ENCODE peak calls at places on chromosomes 4 and X, in five cellular contexts. One of them, this sample, is unnamed.

GRCh38 chr4:110518889-110519490 is 43.0 kb downstream of the ENPEP start:
- DNase-seq in cardiac muscle cell: peak
- DNase-seq in OCI-LY7: peak
- DNase-seq in transverse colon: peak
- DNase-seq in right lobe of liver: no peak
- DNase-seq in this sample: peak

GRCh38 chr4:89212666-89213381 is 94.8 kb downstream of the GPRIN3 start:
- DNase-seq in cardiac muscle cell: peak
- DNase-seq in right lobe of liver: no peak
- DNase-seq in transverse colon: no peak
- DNase-seq in OCI-LY7: no peak
- DNase-seq in this sample: no peak

GRCh38 chrX:25721564-25721963 is 416.6 kb upstream of the MAGEB18 start:
- DNase-seq in right lobe of liver: no peak
- DNase-seq in cardiac muscle cell: peak
- DNase-seq in OCI-LY7: peak
- DNase-seq in transverse colon: no peak
- DNase-seq in this sample: peak

GRCh38 chr4:187019896-187020295 is 296.2 kb upstream of the FAT1 start:
- DNase-seq in transverse colon: no peak
- DNase-seq in OCI-LY7: no peak
- DNase-seq in right lobe of liver: no peak
- DNase-seq in cardiac muscle cell: no peak
- DNase-seq in this sample: no peak

GRCh38 chr4:153398713-153399112 is 54.2 kb downstream of the MND1 start:
- DNase-seq in cardiac muscle cell: no peak
- DNase-seq in OCI-LY7: no peak
- DNase-seq in transverse colon: no peak
- DNase-seq in right lobe of liver: no peak
- DNase-seq in this sample: no peak

GRCh38 chr4:2243682-2244380 is 1.9 kb upstream of the HAUS3 start:
- DNase-seq in OCI-LY7: peak
- DNase-seq in transverse colon: peak
- DNase-seq in cardiac muscle cell: peak
- DNase-seq in right lobe of liver: no peak
- DNase-seq in this sample: peak

GRCh38 chr4:152850377-152850776 is 70.6 kb downstream of the ARFIP1 start:
- DNase-seq in right lobe of liver: no peak
- DNase-seq in transverse colon: no peak
- DNase-seq in OCI-LY7: peak
- DNase-seq in cardiac muscle cell: peak
- DNase-seq in this sample: peak

GRCh38 chrX:54357414-54358377 is at the start of gene WNK3:
- DNase-seq in cardiac muscle cell: peak
- DNase-seq in OCI-LY7: no peak
- DNase-seq in transverse colon: peak
- DNase-seq in right lobe of liver: peak
- DNase-seq in this sample: no peak

GRCh38 chr4:150366487-150366999 is 215.4 kb upstream of the MAB21L2 start:
- DNase-seq in cardiac muscle cell: no peak
- DNase-seq in transverse colon: no peak
- DNase-seq in OCI-LY7: no peak
- DNase-seq in right lobe of liver: no peak
- DNase-seq in this sample: peak

GRCh38 chrX:37752941-37753340 is 26.9 kb upstream of the CYBB start:
- DNase-seq in right lobe of liver: no peak
- DNase-seq in OCI-LY7: peak
- DNase-seq in cardiac muscle cell: no peak
- DNase-seq in transverse colon: no peak
- DNase-seq in this sample: no peak
- H3K4me3 ChIP-seq in right lobe of liver: no peak
- H3K4me3 ChIP-seq in OCI-LY7: peak
- H3K4me3 ChIP-seq in cardiac muscle cell: no peak
- H3K4me3 ChIP-seq in transverse colon: no peak
- H3K4me3 ChIP-seq in this sample: no peak

GRCh38 chr4:23332266-23332665 is 557.6 kb downstream of the PPARGC1A start:
- DNase-seq in cardiac muscle cell: no peak
- DNase-seq in right lobe of liver: no peak
- DNase-seq in transverse colon: no peak
- DNase-seq in OCI-LY7: no peak
- DNase-seq in this sample: no peak

GRCh38 chr4:23337292-23337691 is 552.6 kb downstream of the PPARGC1A start:
- DNase-seq in cardiac muscle cell: no peak
- DNase-seq in OCI-LY7: peak
- DNase-seq in right lobe of liver: no peak
- DNase-seq in transverse colon: no peak
- DNase-seq in this sample: peak

GRCh38 chr4:23333946-23334878 is 555.6 kb downstream of the PPARGC1A start:
- DNase-seq in OCI-LY7: peak
- DNase-seq in transverse colon: no peak
- DNase-seq in cardiac muscle cell: peak
- DNase-seq in right lobe of liver: no peak
- DNase-seq in this sample: peak

DNA sequence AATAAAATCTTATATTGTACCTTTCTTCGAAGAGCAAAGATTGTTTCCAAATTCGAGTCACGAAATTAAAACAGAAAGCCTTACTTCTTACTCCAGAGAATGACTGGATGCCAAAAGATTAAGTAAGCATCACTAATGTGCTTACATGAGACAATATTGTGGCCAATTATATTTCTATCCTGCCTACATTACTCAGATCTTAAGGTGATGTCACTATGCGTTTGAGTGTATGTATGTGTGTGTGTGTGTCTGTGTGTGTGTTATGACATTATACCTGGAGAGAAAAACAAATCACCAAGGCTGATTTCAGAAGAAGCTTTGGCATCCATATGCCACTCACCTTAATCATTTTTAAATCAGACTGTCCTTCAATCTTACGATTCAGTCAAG is 556.3 kb downstream of the PPARGC1A start:
- DNase-seq in transverse colon: no peak
- DNase-seq in cardiac muscle cell: peak
- DNase-seq in OCI-LY7: no peak
- DNase-seq in right lobe of liver: no peak
- DNase-seq in this sample: no peak
- H3K4me3 ChIP-seq in transverse colon: no peak
- H3K4me3 ChIP-seq in cardiac muscle cell: no peak
- H3K4me3 ChIP-seq in OCI-LY7: peak
- H3K4me3 ChIP-seq in right lobe of liver: no peak
- H3K4me3 ChIP-seq in this sample: peak

DNA sequence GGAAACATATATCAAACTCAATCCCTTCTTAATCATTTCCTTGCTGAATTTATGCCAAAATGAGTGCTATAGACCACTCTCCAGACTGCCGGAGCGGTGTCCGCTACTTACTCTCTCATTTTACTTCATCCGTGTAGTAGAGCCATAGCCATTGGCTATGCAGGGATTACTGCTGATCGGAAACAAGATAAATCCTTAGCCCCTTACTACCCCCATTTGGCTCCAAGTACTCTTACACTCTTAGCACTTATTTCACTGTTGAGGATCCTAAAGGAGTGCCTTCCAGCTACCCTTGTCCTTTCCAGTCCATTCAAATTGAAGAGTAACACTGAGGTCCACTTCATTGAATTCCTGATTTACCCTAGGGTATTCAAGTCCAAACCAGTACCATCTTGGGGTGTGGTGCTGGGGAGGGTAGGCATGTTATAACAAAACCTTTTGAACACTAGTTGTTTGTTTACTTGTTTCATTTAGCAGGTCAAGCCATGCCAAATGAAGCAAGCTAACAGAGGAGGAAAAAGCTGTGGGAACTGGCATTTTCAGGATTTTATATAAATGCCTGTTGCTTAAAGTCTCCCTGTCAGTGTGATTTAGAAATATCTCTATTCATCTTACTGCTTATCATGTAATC is 715.1 kb downstream of the FSTL5 start:
- DNase-seq in transverse colon: no peak
- DNase-seq in OCI-LY7: no peak
- DNase-seq in cardiac muscle cell: no peak
- DNase-seq in right lobe of liver: no peak
- DNase-seq in this sample: no peak
- H3K4me3 ChIP-seq in transverse colon: no peak
- H3K4me3 ChIP-seq in OCI-LY7: no peak
- H3K4me3 ChIP-seq in cardiac muscle cell: no peak
- H3K4me3 ChIP-seq in right lobe of liver: no peak
- H3K4me3 ChIP-seq in this sample: peak

GRCh38 chr4:173609158-173609557 is 79.1 kb upstream of the HAND2 start:
- DNase-seq in right lobe of liver: no peak
- DNase-seq in OCI-LY7: no peak
- DNase-seq in cardiac muscle cell: no peak
- DNase-seq in transverse colon: no peak
- DNase-seq in this sample: no peak
- H3K4me3 ChIP-seq in right lobe of liver: no peak
- H3K4me3 ChIP-seq in OCI-LY7: no peak
- H3K4me3 ChIP-seq in cardiac muscle cell: no peak
- H3K4me3 ChIP-seq in transverse colon: no peak
- H3K4me3 ChIP-seq in this sample: no peak

GRCh38 chrX:31331928-31332327 is 260.1 kb upstream of the FTHL17 start:
- DNase-seq in cardiac muscle cell: no peak
- DNase-seq in right lobe of liver: no peak
- DNase-seq in OCI-LY7: no peak
- DNase-seq in transverse colon: no peak
- DNase-seq in this sample: no peak

GRCh38 chrX:31333181-31333831 is 261.5 kb upstream of the FTHL17 start:
- DNase-seq in transverse colon: no peak
- DNase-seq in right lobe of liver: no peak
- DNase-seq in OCI-LY7: no peak
- DNase-seq in cardiac muscle cell: peak
- DNase-seq in this sample: no peak

GRCh38 chrX:31334997-31335396 is 263.2 kb upstream of the FTHL17 start:
- DNase-seq in cardiac muscle cell: no peak
- DNase-seq in transverse colon: no peak
- DNase-seq in OCI-LY7: no peak
- DNase-seq in right lobe of liver: no peak
- DNase-seq in this sample: no peak

GRCh38 chrX:31329298-31329697 is 257.5 kb upstream of the FTHL17 start:
- DNase-seq in right lobe of liver: no peak
- DNase-seq in OCI-LY7: no peak
- DNase-seq in transverse colon: no peak
- DNase-seq in cardiac muscle cell: no peak
- DNase-seq in this sample: no peak

DNA sequence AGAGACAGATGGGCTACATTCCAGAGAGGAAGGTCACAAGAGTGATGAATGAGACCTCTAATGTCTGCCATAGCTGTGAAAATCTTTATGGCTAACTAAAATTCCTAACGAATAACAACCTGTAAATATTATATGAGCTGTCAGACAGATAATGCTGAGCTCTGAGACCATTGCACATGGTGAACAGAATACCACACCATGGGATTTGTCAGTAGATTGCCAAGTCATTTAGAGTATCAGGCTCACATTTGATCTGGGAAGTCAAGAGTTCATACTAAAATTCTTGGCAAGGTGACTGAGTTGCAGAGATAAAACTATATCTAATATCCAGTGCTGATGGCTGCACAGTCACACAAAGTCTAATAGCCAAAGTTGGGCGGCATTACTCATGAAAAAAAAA is 259.2 kb upstream of the FTHL17 start:
- DNase-seq in OCI-LY7: no peak
- DNase-seq in transverse colon: no peak
- DNase-seq in right lobe of liver: no peak
- DNase-seq in cardiac muscle cell: no peak
- DNase-seq in this sample: no peak
- H3K4me3 ChIP-seq in OCI-LY7: no peak
- H3K4me3 ChIP-seq in transverse colon: no peak
- H3K4me3 ChIP-seq in right lobe of liver: no peak
- H3K4me3 ChIP-seq in cardiac muscle cell: no peak
- H3K4me3 ChIP-seq in this sample: no peak

DNA sequence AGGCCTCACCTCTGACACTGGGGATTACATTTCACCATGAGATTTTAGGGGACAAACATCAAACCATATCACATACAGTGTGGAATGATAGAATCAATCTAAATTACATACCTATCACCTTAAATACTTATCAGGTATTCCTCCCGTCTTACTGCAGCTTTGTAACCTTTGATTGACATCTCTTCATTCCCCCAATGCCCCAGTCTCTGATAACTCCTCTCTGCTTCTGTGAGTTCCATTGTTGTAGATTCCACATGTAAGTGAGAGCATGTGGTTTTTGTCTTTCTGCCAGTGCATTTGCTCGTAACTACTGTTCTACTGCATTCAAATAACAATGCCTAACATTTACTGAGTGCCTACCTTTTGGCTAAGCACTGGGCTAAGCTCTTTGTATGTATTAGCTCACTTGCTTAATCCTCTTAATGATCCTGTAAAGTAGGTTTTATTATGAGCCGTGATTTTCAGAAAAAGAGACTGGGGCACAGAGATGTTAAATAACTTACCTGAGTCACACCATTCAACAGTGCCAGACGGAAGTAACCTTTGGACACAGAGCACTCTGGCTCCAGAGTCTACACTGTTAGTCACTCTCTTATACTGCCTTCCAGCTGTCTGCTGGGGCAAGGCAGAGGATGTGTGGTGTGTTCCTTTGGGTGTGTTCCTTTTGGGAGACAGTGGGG is 63.7 kb upstream of the ESX1 start:
- DNase-seq in cardiac muscle cell: peak
- DNase-seq in right lobe of liver: no peak
- DNase-seq in transverse colon: peak
- DNase-seq in OCI-LY7: no peak
- DNase-seq in this sample: no peak
- H3K4me3 ChIP-seq in cardiac muscle cell: no peak
- H3K4me3 ChIP-seq in right lobe of liver: no peak
- H3K4me3 ChIP-seq in transverse colon: no peak
- H3K4me3 ChIP-seq in OCI-LY7: no peak
- H3K4me3 ChIP-seq in this sample: no peak